ENCODE peak calls at places on chromosomes 2 and 18, in nine cellular contexts. P, I, E, N, Z, Q, U, V and K are unnamed samples.

GRCh38 chr18:26655614-26656400 is 107.5 kb upstream of the KCTD1 start:
- DNase-seq in P (peak; percentile 49), I (no peak), E (peak; percentile 55), N (peak; percentile 51), Z (no peak), Q (no peak), U (peak; percentile 64), V (peak; percentile 38), K (peak; percentile 38)

GRCh38 chr2:6986251-6986893 is 69.2 kb downstream of the RNF144A start:
- DNase-seq in P (no peak), I (no peak), E (peak; percentile 20), N (no peak), Z (no peak), Q (no peak), U (no peak), V (no peak), K (no peak)

GRCh38 chr2:5730386-5730785 is 38.2 kb downstream of the SOX11 start:
- DNase-seq in P (no peak), I (no peak), E (no peak), N (no peak), Z (no peak), Q (no peak), U (no peak), V (no peak), K (no peak)

GRCh38 chr2:8679567-8679826 is 2.4 kb upstream of the ID2 start:
- DNase-seq in P (no peak), I (no peak), E (no peak), N (no peak), Z (no peak), Q (no peak), U (no peak), V (no peak), K (no peak)

GRCh38 chr2:237434916-237435315 is 21.0 kb upstream of the COL6A3 start:
- DNase-seq in P (no peak), I (no peak), E (no peak), N (no peak), Z (peak; percentile 90), Q (peak; percentile 52), U (no peak), V (no peak), K (no peak)

GRCh38 chr2:73268368-73268830 is 15.9 kb downstream of the FBXO41 start:
- DNase-seq in P (no peak), I (no peak), E (no peak), N (no peak), Z (no peak), Q (peak; percentile 31), U (no peak), V (no peak), K (no peak)

GRCh38 chr2:219045937-219046550 is 4.7 kb upstream of the CFAP65 start:
- DNase-seq in P (no peak), I (no peak), E (peak; percentile 63), N (peak; percentile 68), Z (peak; percentile 41), Q (peak; percentile 61), U (no peak), V (peak; percentile 18), K (no peak)

GRCh38 chr2:110167326-110167955 is 37.4 kb downstream of the NPHP1 start:
- DNase-seq in P (no peak), I (no peak), E (no peak), N (no peak), Z (no peak), Q (no peak), U (no peak), V (no peak), K (no peak)

GRCh38 chr18:41396211-41396610 is 558.8 kb upstream of the PIK3C3 start:
- DNase-seq in P (no peak), I (no peak), E (no peak), N (no peak), Z (no peak), Q (no peak), U (no peak), V (no peak), K (no peak)

GRCh38 chr18:40935423-40935822 is 1019.6 kb upstream of the PIK3C3 start:
- DNase-seq in P (no peak), I (no peak), E (no peak), N (peak; percentile 54), Z (no peak), Q (no peak), U (no peak), V (peak; percentile 34), K (no peak)

GRCh38 chr2:137886432-137886831 is 77.8 kb upstream of the HNMT start:
- DNase-seq in P (no peak), I (no peak), E (peak; percentile 56), N (peak; percentile 68), Z (no peak), Q (no peak), U (no peak), V (peak; percentile 43), K (peak; percentile 18)

GRCh38 chr18:70044626-70045025 is 97.0 kb upstream of the CD226 start:
- DNase-seq in P (no peak), I (no peak), E (no peak), N (no peak), Z (no peak), Q (no peak), U (no peak), V (peak; percentile 100), K (peak; percentile 96)

GRCh38 chr2:151808258-151809072 is 19.8 kb downstream of the ARL5A start:
- DNase-seq in P (no peak), I (peak; percentile 36), E (no peak), N (peak; percentile 35), Z (no peak), Q (no peak), U (no peak), V (peak; percentile 36), K (no peak)

GRCh38 chr2:49240608-49241007 is 86.3 kb upstream of the FSHR start:
- DNase-seq in P (no peak), I (no peak), E (no peak), N (peak; percentile 16), Z (no peak), Q (no peak), U (no peak), V (no peak), K (no peak)

GRCh38 chr2:121162893-121163292 is 122.1 kb downstream of the TFCP2L1 start:
- DNase-seq in P (no peak), I (no peak), E (no peak), N (no peak), Z (no peak), Q (no peak), U (no peak), V (no peak), K (no peak)

GRCh38 chr2:198214108-198214736 is 409.8 kb downstream of the PLCL1 start:
- DNase-seq in P (no peak), I (no peak), E (no peak), N (no peak), Z (no peak), Q (no peak), U (no peak), V (no peak), K (no peak)

GRCh38 chr2:66443183-66443976 is 8.5 kb downstream of the MEIS1 start:
- DNase-seq in P (no peak), I (no peak), E (no peak), N (no peak), Z (no peak), Q (no peak), U (no peak), V (no peak), K (no peak)

GRCh38 chr2:168246483-168247340 is 683 bp downstream of the STK39 start:
- DNase-seq in P (peak; percentile 73), I (peak; percentile 78), E (peak; percentile 68), N (no peak), Z (peak; percentile 78), Q (peak; percentile 63), U (peak; percentile 78), V (peak; percentile 45), K (peak; percentile 41)

GRCh38 chr2:233120459-233120858 is 60.3 kb downstream of the INPP5D start:
- DNase-seq in P (no peak), I (no peak), E (no peak), N (no peak), Z (no peak), Q (no peak), U (no peak), V (no peak), K (no peak)

GRCh38 chr2:232137748-232138147 is 176.2 kb downstream of the DIS3L2 start:
- DNase-seq in P (no peak), I (peak; percentile 1), E (no peak), N (no peak), Z (no peak), Q (no peak), U (no peak), V (no peak), K (no peak)

GRCh38 chr18:55856191-55856590 is 268.2 kb upstream of the TCF4 start:
- DNase-seq in P (no peak), I (no peak), E (peak; percentile 40), N (no peak), Z (no peak), Q (no peak), U (no peak), V (peak; percentile 99), K (peak; percentile 99)

GRCh38 chr18:80154293-80154692 is 45.2 kb downstream of the ADNP2 start:
- DNase-seq in P (no peak), I (peak; percentile 25), E (peak; percentile 12), N (peak; percentile 28), Z (peak; percentile 64), Q (no peak), U (no peak), V (peak; percentile 32), K (no peak)

GRCh38 chr2:116719841-116720240 is 1094.7 kb upstream of the DDX18 start:
- DNase-seq in P (no peak), I (no peak), E (peak; percentile 6), N (no peak), Z (no peak), Q (no peak), U (no peak), V (peak; percentile 64), K (peak; percentile 16)

GRCh38 chr2:20148841-20149702 is 75.9 kb downstream of the SDC1 start:
- DNase-seq in P (no peak), I (no peak), E (no peak), N (peak; percentile 36), Z (no peak), Q (no peak), U (no peak), V (no peak), K (no peak)

GRCh38 chr2:31170071-31170698 is 31.9 kb upstream of the GALNT14 start:
- DNase-seq in P (peak; percentile 52), I (peak; percentile 51), E (peak; percentile 69), N (peak; percentile 77), Z (peak; percentile 68), Q (peak; percentile 75), U (peak; percentile 55), V (peak; percentile 66), K (peak; percentile 16)